ENCODE peak calls at places on chromosomes 3 and 15, in five cellular contexts. Q, V, G, U and L are unnamed samples.

GRCh38 chr3:115704661-115705338 is 81.5 kb downstream of the GAP43 start:
- DNase-seq in Q (no peak), V (no peak), G (peak; percentile 13), U (no peak), L (no peak)

GRCh38 chr15:29942144-29942543 is 119.9 kb upstream of the TJP1 start:
- DNase-seq in Q (no peak), V (no peak), G (no peak), U (no peak), L (no peak)

GRCh38 chr15:99086327-99086667 is 18.6 kb upstream of the SYNM start:
- DNase-seq in Q (no peak), V (no peak), G (peak; percentile 44), U (no peak), L (no peak)

GRCh38 chr15:70501849-70502248 is 261.5 kb downstream of the UACA start:
- DNase-seq in Q (no peak), V (no peak), G (no peak), U (no peak), L (no peak)

GRCh38 chr3:168834558-168834957 is 738.8 kb upstream of the GOLIM4 start:
- DNase-seq in Q (no peak), V (no peak), G (no peak), U (no peak), L (no peak)

GRCh38 chr3:171953300-171954022 is 85.9 kb upstream of the FNDC3B start:
- DNase-seq in Q (no peak), V (no peak), G (no peak), U (no peak), L (no peak)

GRCh38 chr15:85924088-85924487 is 129.4 kb upstream of the KLHL25 start:
- DNase-seq in Q (no peak), V (no peak), G (no peak), U (no peak), L (no peak)

GRCh38 chr15:65101418-65101890 is 13.5 kb downstream of the UBAP1L start:
- DNase-seq in Q (peak; percentile 76), V (peak; percentile 68), G (peak; percentile 81), U (peak; percentile 41), L (no peak)

GRCh38 chr3:13022348-13023250 is 50.6 kb downstream of the IQSEC1 start:
- DNase-seq in Q (no peak), V (peak; percentile 34), G (peak; percentile 95), U (peak; percentile 88), L (peak; percentile 83)

GRCh38 chr15:88441076-88441730 is 26.0 kb downstream of the MRPL46 start:
- DNase-seq in Q (no peak), V (no peak), G (no peak), U (no peak), L (no peak)

GRCh38 chr3:2697589-2697988 is 412.6 kb downstream of the IL5RA start:
- DNase-seq in Q (no peak), V (no peak), G (no peak), U (no peak), L (no peak)

GRCh38 chr3:33041909-33042308 is 55.0 kb downstream of the GLB1 start:
- DNase-seq in Q (no peak), V (no peak), G (no peak), U (no peak), L (no peak)

GRCh38 chr15:98548172-98548971 is 100.0 kb upstream of the IGF1R start:
- DNase-seq in Q (peak; percentile 70), V (peak; percentile 84), G (peak; percentile 51), U (peak; percentile 80), L (peak; percentile 93)

GRCh38 chr3:134211797-134212196 is 38.9 kb downstream of the RYK start:
- DNase-seq in Q (no peak), V (peak; percentile 10), G (peak; percentile 44), U (no peak), L (no peak)

GRCh38 chr3:12170207-12170606 is 11.5 kb upstream of the TIMP4 start:
- DNase-seq in Q (no peak), V (no peak), G (no peak), U (no peak), L (no peak)

GRCh38 chr3:49883992-49884391 is 14.3 kb upstream of the CAMKV start:
- DNase-seq in Q (no peak), V (no peak), G (no peak), U (no peak), L (no peak)

GRCh38 chr15:89807689-89808088 is 7.0 kb downstream of the ANPEP start:
- DNase-seq in Q (no peak), V (no peak), G (no peak), U (no peak), L (no peak)

GRCh38 chr3:184154909-184155643 is at the start of gene DVL3:
- DNase-seq in Q (peak; percentile 24), V (peak; percentile 63), G (peak; percentile 69), U (peak; percentile 65), L (peak; percentile 95)

GRCh38 chr3:101925564-101925963 is 76.2 kb downstream of the NFKBIZ start:
- DNase-seq in Q (no peak), V (no peak), G (no peak), U (no peak), L (no peak)

GRCh38 chr3:55330355-55330754 is 156.8 kb downstream of the WNT5A start:
- DNase-seq in Q (no peak), V (peak; percentile 29), G (peak; percentile 43), U (no peak), L (no peak)

GRCh38 chr3:166013073-166013679 is 176.0 kb upstream of the BCHE start:
- DNase-seq in Q (no peak), V (peak; percentile 3), G (peak; percentile 13), U (no peak), L (no peak)

GRCh38 chr15:31974855-31975421 is 55.4 kb upstream of the CHRNA7 start:
- DNase-seq in Q (no peak), V (peak; percentile 35), G (peak; percentile 19), U (no peak), L (no peak)

GRCh38 chr3:72678892-72679291 is 169.4 kb downstream of the SHQ1 start:
- DNase-seq in Q (no peak), V (no peak), G (no peak), U (no peak), L (no peak)

DNA sequence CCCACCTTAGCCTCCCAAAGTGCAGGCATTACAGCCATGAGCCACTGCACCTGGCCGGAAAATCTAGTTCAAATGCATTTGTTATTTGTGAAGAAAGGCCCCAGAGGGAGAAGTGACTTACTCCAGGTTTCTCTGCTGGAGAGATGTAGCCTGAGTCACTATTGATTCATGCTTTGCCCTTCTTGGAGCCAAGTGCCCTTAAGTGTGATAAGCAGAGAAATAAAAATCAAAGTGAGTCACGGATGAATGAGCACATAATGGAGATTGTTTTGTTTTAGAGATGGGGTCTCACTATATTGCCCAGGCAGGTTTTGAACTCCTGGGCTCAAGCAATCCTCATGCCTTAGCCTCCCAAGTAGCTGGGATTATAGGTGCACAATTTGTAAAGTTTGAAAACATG is 33.1 kb downstream of the CDC25A start:
- DNase-seq in Q (no peak), V (peak; percentile 39), G (peak; percentile 48), U (no peak), L (no peak)
- H3K4me1 ChIP-seq in Q (no peaks in the 10 kb centered on the region), V (peaks cover 43% of the 10 kb centered on the region), G (no peaks in the 10 kb centered on the region), U (peaks cover 3% of the 10 kb centered on the region), L (peaks cover 11% of the 10 kb centered on the region)

GRCh38 chr3:181267312-181267711 is 277.8 kb upstream of the DNAJC19 start:
- DNase-seq in Q (no peak), V (no peak), G (no peak), U (no peak), L (no peak)

GRCh38 chr3:181264491-181264890 is 275.0 kb upstream of the DNAJC19 start:
- DNase-seq in Q (no peak), V (no peak), G (no peak), U (no peak), L (no peak)

DNA sequence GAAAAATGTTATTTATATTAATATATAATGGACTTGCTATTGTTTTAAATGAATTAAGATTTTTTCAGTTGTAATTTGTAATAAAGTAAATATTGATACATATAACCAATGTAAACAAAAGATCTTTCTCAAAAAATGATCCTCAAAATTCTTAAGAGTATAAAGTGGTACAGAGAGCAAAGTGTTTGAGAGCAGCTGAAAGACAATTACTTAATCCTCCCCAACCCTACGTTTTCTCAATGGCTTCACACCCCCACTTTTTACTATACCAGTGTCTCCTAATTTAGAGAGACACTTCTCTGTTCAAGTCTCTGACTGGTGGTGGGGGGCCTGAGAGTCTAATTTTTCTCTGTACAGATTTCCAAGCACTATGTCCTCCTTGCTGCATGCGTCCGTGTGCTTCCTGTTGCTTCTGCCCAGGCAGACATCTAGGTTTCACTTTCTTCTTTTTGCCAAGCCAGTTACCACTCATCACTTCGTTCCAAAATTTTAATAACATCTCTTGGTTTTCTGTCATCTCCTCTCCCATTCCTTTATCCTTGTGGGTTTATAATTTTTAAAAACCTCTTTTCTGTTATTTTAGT is 276.3 kb upstream of the DNAJC19 start:
- DNase-seq in Q (no peak), V (no peak), G (no peak), U (no peak), L (no peak)
- H3K4me3 ChIP-seq in Q (peak overlapping the region; percentile 10), V (no peak overlapping the region), G (peak overlapping the region; percentile 44), U (no peak overlapping the region), L (no peak overlapping the region)

GRCh38 chr15:41928637-41929620 is 35.1 kb upstream of the SPTBN5 start:
- DNase-seq in Q (no peak), V (no peak), G (no peak), U (no peak), L (no peak)
- H3K4me1 ChIP-seq in Q (no peaks in the 10 kb centered on the region), V (peaks cover 71% of the 10 kb centered on the region), G (peaks cover 6% of the 10 kb centered on the region), U (peaks cover 4% of the 10 kb centered on the region), L (peaks cover 90% of the 10 kb centered on the region)

GRCh38 chr3:158102219-158102612 is 4.0 kb downstream of the SHOX2 start:
- DNase-seq in Q (no peak), V (no peak), G (no peak), U (no peak), L (no peak)
- H3K4me3 ChIP-seq in Q (no peak overlapping the region), V (no peak overlapping the region), G (no peak overlapping the region), U (no peak overlapping the region), L (no peak overlapping the region)

DNA sequence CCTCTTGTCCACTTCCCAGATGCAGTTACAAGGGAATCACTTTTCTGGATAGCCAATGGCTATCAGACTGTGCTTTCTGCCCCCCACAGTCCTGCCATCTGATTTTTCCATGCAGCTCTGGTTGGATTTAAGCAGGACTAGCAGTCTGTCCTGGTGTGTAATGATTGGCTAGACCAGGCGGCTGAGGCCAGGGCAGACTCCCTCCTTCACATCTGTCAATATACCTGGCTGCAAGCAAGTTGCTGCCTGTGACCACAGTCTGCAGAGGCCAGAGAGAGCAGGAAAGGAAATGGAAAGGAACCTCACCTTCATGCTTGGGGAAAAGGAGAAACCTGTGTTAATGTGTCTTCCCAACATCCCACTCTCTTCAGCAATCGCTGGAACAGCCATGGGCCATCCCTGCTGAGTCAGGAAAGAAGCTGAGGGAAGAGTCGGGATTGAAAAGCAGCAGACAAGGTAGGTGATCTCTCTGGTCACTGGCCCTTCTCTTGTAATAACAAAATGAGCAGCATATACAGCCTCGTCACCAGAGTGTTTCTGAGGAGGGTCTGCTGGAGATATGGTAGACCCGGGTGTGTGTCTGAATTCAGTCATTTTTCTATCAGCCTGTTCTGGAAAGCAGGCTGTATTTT is 126.7 kb upstream of the PHLDB2 start:
- DNase-seq in Q (no peak), V (no peak), G (no peak), U (no peak), L (no peak)
- H3K4me1 ChIP-seq in Q (no peaks in the 10 kb centered on the region), V (peaks cover 72% of the 10 kb centered on the region), G (peaks cover 10% of the 10 kb centered on the region), U (peaks cover 16% of the 10 kb centered on the region), L (no peaks in the 10 kb centered on the region)

DNA sequence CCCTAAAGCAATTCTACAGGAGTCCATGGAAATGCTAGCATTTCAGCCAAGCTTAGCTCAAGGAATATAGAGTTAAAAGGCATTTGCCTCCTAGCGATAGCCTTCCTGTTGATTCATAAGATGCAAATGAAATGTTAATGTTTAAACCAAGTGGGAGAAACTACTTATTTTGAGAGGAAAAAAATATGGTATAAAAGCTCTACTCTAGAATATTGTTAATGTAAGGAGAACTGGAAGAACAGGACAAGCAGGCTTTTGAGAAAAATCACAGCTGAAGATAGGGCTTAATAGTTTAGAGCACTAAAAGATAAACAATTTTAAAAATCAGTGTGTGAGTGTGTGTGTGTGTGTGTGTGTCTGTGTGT is 1.6 kb upstream of the ALCAM start:
- DNase-seq in Q (no peak), V (no peak), G (no peak), U (no peak), L (no peak)
- H3K4me3 ChIP-seq in Q (no peak overlapping the region), V (peak overlapping the region; percentile 88), G (no peak overlapping the region), U (no peak overlapping the region), L (peak overlapping the region; percentile 68)